ENCODE peak calls at places on chromosomes 16 and 17, in four cellular contexts. One of them, this sample, is unnamed.

GRCh38 chr17:61815863-61816523 is 47.3 kb downstream of the BRIP1 start:
- DNase-seq in colonic mucosa: no peak
- DNase-seq in right lobe of liver: no peak
- DNase-seq in mammary epithelial cell: no peak
- DNase-seq in this sample: no peak

GRCh38 chr17:9645858-9646555 is 690 bp downstream of the USP43 start:
- DNase-seq in mammary epithelial cell: peak; percentile 76
- DNase-seq in right lobe of liver: peak; percentile 84
- DNase-seq in colonic mucosa: peak; percentile 80
- DNase-seq in this sample: peak; percentile 6

GRCh38 chr16:89358030-89359005 is 132.0 kb downstream of the ANKRD11 start:
- DNase-seq in colonic mucosa: no peak
- DNase-seq in right lobe of liver: no peak
- DNase-seq in mammary epithelial cell: no peak
- DNase-seq in this sample: no peak

GRCh38 chr16:57694556-57695377 is at the start of gene DRC7:
- DNase-seq in right lobe of liver: peak; percentile 79
- DNase-seq in mammary epithelial cell: peak; percentile 29
- DNase-seq in colonic mucosa: peak; percentile 36
- DNase-seq in this sample: peak; percentile 30

GRCh38 chr16:88967800-88968588 is 9.0 kb downstream of the CBFA2T3 start:
- DNase-seq in right lobe of liver: no peak
- DNase-seq in mammary epithelial cell: no peak
- DNase-seq in colonic mucosa: no peak
- DNase-seq in this sample: no peak

GRCh38 chr17:17387461-17388362 is 84.5 kb downstream of the NT5M start:
- DNase-seq in mammary epithelial cell: peak; percentile 69
- DNase-seq in right lobe of liver: peak; percentile 73
- DNase-seq in colonic mucosa: peak; percentile 78
- DNase-seq in this sample: no peak

GRCh38 chr17:82851381-82851780 is 11.6 kb upstream of the ZNF750 start:
- DNase-seq in mammary epithelial cell: no peak
- DNase-seq in colonic mucosa: no peak
- DNase-seq in right lobe of liver: no peak
- DNase-seq in this sample: no peak

GRCh38 chr16:55250641-55251550 is 73.1 kb upstream of the IRX6 start:
- DNase-seq in colonic mucosa: no peak
- DNase-seq in right lobe of liver: no peak
- DNase-seq in mammary epithelial cell: no peak
- DNase-seq in this sample: no peak

GRCh38 chr16:89323120-89323960 is 105.8 kb downstream of the ZNF778 start:
- DNase-seq in mammary epithelial cell: no peak
- DNase-seq in right lobe of liver: peak; percentile 37
- DNase-seq in colonic mucosa: no peak
- DNase-seq in this sample: peak; percentile 57

GRCh38 chr16:66115373-66115772 is 251.1 kb upstream of the CDH5 start:
- DNase-seq in colonic mucosa: no peak
- DNase-seq in right lobe of liver: no peak
- DNase-seq in mammary epithelial cell: no peak
- DNase-seq in this sample: peak; percentile 15

GRCh38 chr17:42135664-42136653 is 13.4 kb downstream of the HSPB9 start:
- DNase-seq in right lobe of liver: peak; percentile 89
- DNase-seq in mammary epithelial cell: peak; percentile 37
- DNase-seq in colonic mucosa: peak; percentile 92
- DNase-seq in this sample: peak; percentile 73

GRCh38 chr16:71552698-71553503 is 24.0 kb downstream of the TAT start:
- DNase-seq in colonic mucosa: no peak
- DNase-seq in right lobe of liver: no peak
- DNase-seq in mammary epithelial cell: peak; percentile 5
- DNase-seq in this sample: no peak

GRCh38 chr16:66714659-66715307 is 18.2 kb upstream of the CMTM4 start:
- DNase-seq in right lobe of liver: no peak
- DNase-seq in mammary epithelial cell: peak; percentile 82
- DNase-seq in colonic mucosa: peak; percentile 63
- DNase-seq in this sample: no peak

GRCh38 chr17:13833921-13834320 is 232.2 kb upstream of the HS3ST3A1 start:
- DNase-seq in right lobe of liver: no peak
- DNase-seq in colonic mucosa: no peak
- DNase-seq in mammary epithelial cell: peak; percentile 4
- DNase-seq in this sample: no peak

GRCh38 chr17:43908111-43908721 is 880 bp upstream of the MPP2 start:
- DNase-seq in colonic mucosa: peak; percentile 73
- DNase-seq in right lobe of liver: no peak
- DNase-seq in mammary epithelial cell: no peak
- DNase-seq in this sample: peak; percentile 69

GRCh38 chr17:12536021-12536420 is 129.7 kb upstream of the MYOCD start:
- DNase-seq in mammary epithelial cell: no peak
- DNase-seq in right lobe of liver: no peak
- DNase-seq in colonic mucosa: no peak
- DNase-seq in this sample: no peak

GRCh38 chr17:59230765-59231164 is 10.5 kb downstream of the GDPD1 start:
- DNase-seq in colonic mucosa: no peak
- DNase-seq in right lobe of liver: no peak
- DNase-seq in mammary epithelial cell: no peak
- DNase-seq in this sample: no peak

GRCh38 chr17:65183736-65184135 is 46.6 kb downstream of the RGS9 start:
- DNase-seq in right lobe of liver: no peak
- DNase-seq in mammary epithelial cell: no peak
- DNase-seq in colonic mucosa: no peak
- DNase-seq in this sample: no peak

GRCh38 chr16:74724820-74725549 is 24.3 kb upstream of the MLKL start:
- DNase-seq in mammary epithelial cell: peak; percentile 87
- DNase-seq in right lobe of liver: no peak
- DNase-seq in colonic mucosa: no peak
- DNase-seq in this sample: peak; percentile 29

GRCh38 chr16:80129791-80130190 is 411.0 kb upstream of the DYNLRB2 start:
- DNase-seq in colonic mucosa: no peak
- DNase-seq in right lobe of liver: no peak
- DNase-seq in mammary epithelial cell: no peak
- DNase-seq in this sample: no peak

GRCh38 chr17:5912927-5913565 is 157.1 kb upstream of the WSCD1 start:
- DNase-seq in right lobe of liver: no peak
- DNase-seq in colonic mucosa: no peak
- DNase-seq in mammary epithelial cell: no peak
- DNase-seq in this sample: no peak

GRCh38 chr16:87344931-87345631 is 27.9 kb upstream of the C16orf95 start:
- DNase-seq in mammary epithelial cell: no peak
- DNase-seq in right lobe of liver: no peak
- DNase-seq in colonic mucosa: peak; percentile 70
- DNase-seq in this sample: no peak

GRCh38 chr16:69190598-69190997 is 3.6 kb downstream of the SNTB2 start:
- DNase-seq in mammary epithelial cell: no peak
- DNase-seq in right lobe of liver: no peak
- DNase-seq in colonic mucosa: no peak
- DNase-seq in this sample: no peak

DNA sequence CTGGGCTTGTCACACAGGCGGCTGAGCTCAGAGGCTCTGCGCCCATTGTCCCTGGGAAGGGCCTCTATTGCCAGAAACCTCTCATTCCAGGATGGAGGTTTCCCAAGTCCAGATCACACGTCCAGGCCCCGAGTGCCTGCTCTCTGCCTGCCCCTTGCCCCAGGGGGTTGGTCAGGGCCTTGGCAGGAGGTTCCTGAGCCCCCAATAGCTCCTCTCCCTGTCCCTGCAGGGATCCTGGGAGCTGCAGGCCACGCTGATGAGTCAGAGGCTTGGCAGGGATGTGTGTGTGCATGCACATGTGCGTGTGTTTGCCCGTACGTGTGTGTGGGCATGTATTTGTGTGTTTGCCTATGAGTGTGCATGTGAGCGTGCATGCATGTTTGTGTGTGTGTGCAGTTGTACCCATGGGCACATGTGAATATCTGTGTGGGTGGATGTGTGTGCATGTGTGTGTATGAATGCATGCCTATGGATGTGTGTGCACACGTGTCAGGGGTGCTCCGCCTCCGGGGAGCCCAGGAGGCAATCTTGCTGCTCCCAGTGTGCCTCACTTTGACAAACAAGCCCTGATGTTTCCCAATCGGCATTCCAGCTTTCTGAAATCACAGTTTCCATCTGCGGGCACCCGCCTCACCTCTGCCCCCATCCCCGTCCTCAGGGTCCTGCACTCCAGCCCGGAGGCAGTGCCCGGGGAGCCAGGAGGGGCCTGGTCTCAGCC is 98.4 kb upstream of the GSE1 start:
- DNase-seq in right lobe of liver: peak; percentile 90
- DNase-seq in colonic mucosa: peak; percentile 53
- DNase-seq in mammary epithelial cell: peak; percentile 85
- DNase-seq in this sample: peak; percentile 93
- TF ChIP-seq CTCF in right lobe of liver: no peak
- TF ChIP-seq CTCF in colonic mucosa: no peak
- TF ChIP-seq CTCF in mammary epithelial cell: no peak
- TF ChIP-seq CTCF in this sample: no peak

DNA sequence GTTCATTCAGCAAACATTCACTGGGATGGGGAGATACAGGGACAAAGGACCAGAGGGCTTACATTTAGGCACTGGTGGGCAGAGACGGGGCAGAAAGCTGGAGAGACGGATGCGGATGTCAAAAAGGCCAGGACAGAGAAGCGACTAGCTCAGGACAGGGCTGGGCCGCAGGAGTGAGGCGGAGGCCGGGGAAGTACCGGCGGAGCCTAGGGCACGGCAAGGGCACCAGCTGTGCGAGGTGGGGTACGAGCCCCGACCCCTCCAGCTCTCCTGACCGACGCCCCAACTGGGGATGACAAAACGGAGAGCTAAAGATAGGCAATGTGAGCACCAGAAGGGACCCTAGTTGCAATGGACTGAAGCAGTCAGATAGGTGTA is 3.9 kb upstream of the SGCA start:
- DNase-seq in right lobe of liver: no peak
- DNase-seq in mammary epithelial cell: no peak
- DNase-seq in colonic mucosa: no peak
- DNase-seq in this sample: no peak
- H3K4me3 ChIP-seq in right lobe of liver: no peak overlapping the region
- H3K4me3 ChIP-seq in mammary epithelial cell: no peak overlapping the region
- H3K4me3 ChIP-seq in colonic mucosa: peak overlapping the region; percentile 35
- H3K4me3 ChIP-seq in this sample: no peak overlapping the region

GRCh38 chr16:24955975-24956731 is 59.0 kb downstream of the ARHGAP17 start:
- DNase-seq in colonic mucosa: no peak
- DNase-seq in right lobe of liver: no peak
- DNase-seq in mammary epithelial cell: no peak
- DNase-seq in this sample: no peak
- TF ChIP-seq CTCF in colonic mucosa: no peak
- TF ChIP-seq CTCF in right lobe of liver: no peak
- TF ChIP-seq CTCF in mammary epithelial cell: no peak
- TF ChIP-seq CTCF in this sample: no peak

DNA sequence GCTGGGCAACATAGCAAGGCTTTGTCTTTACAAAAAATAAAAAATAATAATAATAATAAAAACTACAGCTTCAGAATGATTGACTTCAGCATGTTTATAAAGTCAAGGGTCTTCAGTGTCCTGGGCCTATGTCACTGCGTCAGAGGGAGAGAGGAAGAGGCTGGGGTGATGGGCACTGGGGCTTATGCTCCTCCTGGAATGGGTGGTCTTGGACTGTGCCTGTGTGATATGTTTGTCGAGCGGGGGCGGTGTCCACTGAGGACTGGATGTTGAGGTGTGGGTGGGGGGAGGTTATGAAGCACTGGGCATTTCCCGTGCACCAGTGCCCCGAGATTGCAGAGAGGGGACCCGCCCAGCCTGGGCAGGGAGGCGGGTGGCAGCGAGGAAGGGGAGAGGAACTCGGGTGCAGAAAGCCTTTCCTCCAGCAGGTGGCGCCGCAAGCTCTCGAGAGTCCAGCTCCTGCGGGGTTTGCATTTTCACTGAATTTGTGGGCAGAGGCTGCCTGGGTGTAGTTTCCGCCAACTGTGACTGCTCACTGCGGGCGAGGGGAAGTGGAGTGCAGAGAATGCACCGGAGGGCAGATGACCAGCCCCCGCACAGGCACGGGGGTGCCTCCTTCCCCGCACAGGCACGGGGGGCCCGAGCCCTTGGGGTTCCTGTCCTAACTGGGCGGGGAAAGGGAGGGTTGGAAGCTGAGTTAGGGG is 190.5 kb downstream of the SEC14L1 start:
- DNase-seq in colonic mucosa: peak; percentile 97
- DNase-seq in mammary epithelial cell: peak; percentile 74
- DNase-seq in right lobe of liver: peak; percentile 92
- DNase-seq in this sample: peak; percentile 87
- H3K4me3 ChIP-seq in colonic mucosa: no peak overlapping the region
- H3K4me3 ChIP-seq in mammary epithelial cell: no peak overlapping the region
- H3K4me3 ChIP-seq in right lobe of liver: no peak overlapping the region
- H3K4me3 ChIP-seq in this sample: no peak overlapping the region

GRCh38 chr17:36943250-36944220 is 5.2 kb upstream of the AATF start:
- DNase-seq in mammary epithelial cell: no peak
- DNase-seq in colonic mucosa: no peak
- DNase-seq in right lobe of liver: no peak
- DNase-seq in this sample: no peak
- TF ChIP-seq CTCF in mammary epithelial cell: no peak
- TF ChIP-seq CTCF in colonic mucosa: no peak
- TF ChIP-seq CTCF in right lobe of liver: no peak
- TF ChIP-seq CTCF in this sample: no peak

GRCh38 chr17:39194089-39194984 is 3.1 kb downstream of the CACNB1 start:
- DNase-seq in colonic mucosa: no peak
- DNase-seq in right lobe of liver: no peak
- DNase-seq in mammary epithelial cell: no peak
- DNase-seq in this sample: peak; percentile 65

GRCh38 chr17:39195568-39196160 is 1.8 kb downstream of the CACNB1 start:
- DNase-seq in right lobe of liver: no peak
- DNase-seq in colonic mucosa: no peak
- DNase-seq in mammary epithelial cell: peak; percentile 26
- DNase-seq in this sample: peak; percentile 24

GRCh38 chr17:39193346-39193745 is 4.1 kb downstream of the CACNB1 start:
- DNase-seq in colonic mucosa: no peak
- DNase-seq in mammary epithelial cell: no peak
- DNase-seq in right lobe of liver: no peak
- DNase-seq in this sample: no peak

GRCh38 chr17:39196191-39196819 is 1.2 kb downstream of the CACNB1 start:
- DNase-seq in colonic mucosa: no peak
- DNase-seq in right lobe of liver: no peak
- DNase-seq in mammary epithelial cell: peak; percentile 40
- DNase-seq in this sample: no peak

GRCh38 chr17:39194985-39195524 is 2.4 kb downstream of the CACNB1 start:
- DNase-seq in colonic mucosa: no peak
- DNase-seq in right lobe of liver: no peak
- DNase-seq in mammary epithelial cell: no peak
- DNase-seq in this sample: no peak
- H3K4me3 ChIP-seq in colonic mucosa: no peak overlapping the region
- H3K4me3 ChIP-seq in right lobe of liver: no peak overlapping the region
- H3K4me3 ChIP-seq in mammary epithelial cell: no peak overlapping the region
- H3K4me3 ChIP-seq in this sample: peak overlapping the region; percentile 7

DNA sequence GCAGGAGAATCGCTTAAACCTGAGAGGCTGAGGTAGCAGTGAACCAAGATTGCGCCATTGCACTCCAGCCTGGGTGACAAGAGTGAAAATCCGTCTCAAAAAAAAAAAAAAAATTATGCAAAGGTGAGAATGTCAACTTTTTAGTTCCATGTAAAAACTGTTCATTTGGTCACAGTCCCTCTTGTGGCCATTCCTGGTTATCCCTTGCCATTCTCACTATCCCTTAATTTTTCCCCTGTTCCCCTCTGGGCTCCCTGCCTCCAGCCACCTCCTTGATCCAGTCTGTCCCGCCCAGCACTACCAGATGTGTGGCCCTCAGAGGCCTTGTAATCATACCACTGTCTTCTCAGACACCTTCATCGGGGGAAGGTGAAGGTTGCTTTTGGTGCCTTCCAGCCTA is 23.4 kb downstream of the DCAF7 start:
- DNase-seq in colonic mucosa: no peak
- DNase-seq in right lobe of liver: no peak
- DNase-seq in mammary epithelial cell: no peak
- DNase-seq in this sample: peak; percentile 10
- TF ChIP-seq CTCF in colonic mucosa: no peak
- TF ChIP-seq CTCF in right lobe of liver: peak; percentile 20
- TF ChIP-seq CTCF in mammary epithelial cell: peak; percentile 24
- TF ChIP-seq CTCF in this sample: peak; percentile 39

GRCh38 chr16:1154887-1155331 is 2.0 kb downstream of the CACNA1H start:
- DNase-seq in right lobe of liver: no peak
- DNase-seq in colonic mucosa: no peak
- DNase-seq in mammary epithelial cell: no peak
- DNase-seq in this sample: no peak
- H3K4me3 ChIP-seq in right lobe of liver: no peak overlapping the region
- H3K4me3 ChIP-seq in colonic mucosa: no peak overlapping the region
- H3K4me3 ChIP-seq in mammary epithelial cell: no peak overlapping the region
- H3K4me3 ChIP-seq in this sample: no peak overlapping the region